ENCODE peak calls at places on chromosome 21, in eight cellular contexts. J is right lobe of liver, O is suprapubic skin, D is heart left ventricle, S is NB4, W is IMR-90, M is body of pancreas, X is ovary. K is an unnamed sample.

GRCh38 chr21:17732306-17732705 is 86.8 kb downstream of the C21orf91 start:
- DNase-seq in J (no peak), O (no peak), D (no peak), S (no peak), W (peak), M (no peak), X (no peak), K (peak)

GRCh38 chr21:19420607-19421006 is 1017.0 kb upstream of the TMPRSS15 start:
- DNase-seq in J (no peak), O (no peak), D (no peak), S (no peak), W (no peak), M (no peak), X (no peak), K (no peak)

GRCh38 chr21:38080888-38081287 is 164.6 kb upstream of the KCNJ6 start:
- DNase-seq in J (no peak), O (no peak), D (peak), S (no peak), W (no peak), M (no peak), X (no peak), K (no peak)

GRCh38 chr21:21612446-21612845 is 614.2 kb downstream of the NCAM2 start:
- DNase-seq in J (no peak), O (no peak), D (no peak), S (peak), W (peak), M (no peak), X (no peak), K (no peak)

GRCh38 chr21:46457801-46458314 is 833 bp upstream of the DIP2A start:
- DNase-seq in J (peak), O (no peak), D (peak), S (peak), W (peak), M (peak), X (peak), K (peak)

GRCh38 chr21:25878334-25878733 is 143.6 kb downstream of the GABPA start:
- DNase-seq in J (no peak), O (no peak), D (no peak), S (no peak), W (peak), M (no peak), X (no peak), K (no peak)

GRCh38 chr21:17699524-17700189 is 87.0 kb upstream of the BTG3 start:
- DNase-seq in J (no peak), O (no peak), D (no peak), S (no peak), W (no peak), M (no peak), X (no peak), K (no peak)

GRCh38 chr21:46559291-46559983 is 45.4 kb downstream of the S100B start:
- DNase-seq in J (no peak), O (no peak), D (peak), S (no peak), W (no peak), M (no peak), X (peak), K (peak)

GRCh38 chr21:42724226-42724920 is 71.0 kb downstream of the PDE9A start:
- DNase-seq in J (no peak), O (no peak), D (peak), S (peak), W (peak), M (no peak), X (no peak), K (peak)

GRCh38 chr21:42695324-42696025 is 42.1 kb downstream of the PDE9A start:
- DNase-seq in J (no peak), O (no peak), D (no peak), S (no peak), W (peak), M (no peak), X (no peak), K (no peak)

GRCh38 chr21:24046816-24047443 is 1560.4 kb downstream of the MRPL39 start:
- DNase-seq in J (no peak), O (no peak), D (no peak), S (peak), W (no peak), M (no peak), X (no peak), K (no peak)

GRCh38 chr21:25565272-25566199 is 41.7 kb downstream of the MRPL39 start:
- DNase-seq in J (no peak), O (no peak), D (no peak), S (no peak), W (no peak), M (no peak), X (no peak), K (no peak)

GRCh38 chr21:27545754-27546349 is 579.0 kb upstream of the ADAMTS5 start:
- DNase-seq in J (no peak), O (no peak), D (no peak), S (no peak), W (no peak), M (no peak), X (no peak), K (no peak)

GRCh38 chr21:37877171-37877570 is 39.1 kb downstream of the KCNJ6 start:
- DNase-seq in J (no peak), O (no peak), D (no peak), S (no peak), W (peak), M (no peak), X (no peak), K (no peak)

GRCh38 chr21:14071902-14072734 is 138.6 kb downstream of the LIPI start:
- DNase-seq in J (no peak), O (no peak), D (no peak), S (no peak), W (no peak), M (no peak), X (no peak), K (no peak)

GRCh38 chr21:25535811-25536210 is 71.5 kb downstream of the MRPL39 start:
- DNase-seq in J (no peak), O (no peak), D (no peak), S (no peak), W (no peak), M (no peak), X (no peak), K (no peak)

GRCh38 chr21:36697473-36698159 is 1.3 kb upstream of the SIM2 start:
- DNase-seq in J (no peak), O (no peak), D (no peak), S (no peak), W (no peak), M (no peak), X (no peak), K (no peak)

GRCh38 chr21:37415938-37416337 is 49.4 kb downstream of the DYRK1A start:
- DNase-seq in J (no peak), O (no peak), D (no peak), S (no peak), W (no peak), M (no peak), X (no peak), K (no peak)

GRCh38 chr21:37530901-37531351 is 164.4 kb downstream of the DYRK1A start:
- DNase-seq in J (no peak), O (no peak), D (no peak), S (no peak), W (no peak), M (no peak), X (no peak), K (no peak)

GRCh38 chr21:34186119-34186719 is 112.8 kb downstream of the MRPS6 start:
- DNase-seq in J (no peak), O (no peak), D (peak), S (no peak), W (no peak), M (peak), X (no peak), K (peak)

GRCh38 chr21:25964926-25965325 is 205.6 kb downstream of the APP start:
- DNase-seq in J (no peak), O (no peak), D (no peak), S (no peak), W (no peak), M (no peak), X (no peak), K (no peak)

GRCh38 chr21:36587388-36587787 is 107.5 kb upstream of the CLDN14 start:
- DNase-seq in J (no peak), O (no peak), D (no peak), S (no peak), W (peak), M (no peak), X (no peak), K (no peak)

GRCh38 chr21:34204481-34205439 is 131.4 kb downstream of the MRPS6 start:
- DNase-seq in J (no peak), O (no peak), D (no peak), S (no peak), W (no peak), M (no peak), X (no peak), K (peak)

GRCh38 chr21:40300300-40300699 is 433.1 kb downstream of the PCP4 start:
- DNase-seq in J (no peak), O (no peak), D (no peak), S (no peak), W (no peak), M (no peak), X (no peak), K (no peak)

GRCh38 chr21:30268608-30269197 is 14.0 kb downstream of the KRTAP24-1 start:
- DNase-seq in J (no peak), O (no peak), D (no peak), S (peak), W (no peak), M (no peak), X (no peak), K (no peak)

GRCh38 chr21:43866233-43866632 is 1.2 kb downstream of the AGPAT3 start:
- DNase-seq in J (no peak), O (no peak), D (peak), S (peak), W (peak), M (peak), X (peak), K (peak)

GRCh38 chr21:43864806-43865470 is at the start of gene AGPAT3:
- DNase-seq in J (no peak), O (no peak), D (peak), S (peak), W (no peak), M (no peak), X (peak), K (peak)

GRCh38 chr21:43865471-43866181 is 603 bp downstream of the AGPAT3 start:
- DNase-seq in J (peak), O (no peak), D (peak), S (peak), W (peak), M (peak), X (peak), K (peak)

GRCh38 chr21:43866659-43867331 is 1.8 kb downstream of the AGPAT3 start:
- DNase-seq in J (peak), O (no peak), D (no peak), S (no peak), W (no peak), M (peak), X (peak), K (no peak)

DNA sequence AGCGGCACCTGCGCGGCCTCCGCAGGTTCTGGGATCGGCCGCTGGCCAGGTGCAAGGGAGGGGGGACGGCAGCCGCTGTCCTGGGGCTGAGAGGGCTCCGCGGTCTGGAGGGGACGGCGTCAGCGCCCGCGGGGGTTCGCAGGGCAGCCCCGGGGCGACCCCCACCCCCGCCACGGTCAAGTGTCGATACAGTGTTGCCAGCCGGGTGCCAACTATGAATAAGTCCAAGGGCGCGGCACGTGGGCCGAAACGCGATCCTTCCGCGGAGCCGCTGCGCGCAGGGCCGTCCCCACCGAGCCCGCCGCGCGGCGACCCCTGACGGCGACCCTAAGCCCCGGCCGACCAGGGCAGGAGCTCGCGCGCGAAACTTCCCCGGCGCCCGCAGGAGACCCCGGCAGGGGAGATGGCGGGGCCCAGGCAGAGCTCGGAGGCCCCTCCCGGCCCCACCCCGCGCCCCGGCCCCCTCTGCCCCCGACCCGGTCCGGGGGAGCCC is 664 bp upstream of the AGPAT3 start:
- DNase-seq in J (peak), O (no peak), D (peak), S (peak), W (peak), M (peak), X (peak), K (peak)
- TF ChIP-seq POLR2A in J (peak), O (no peak), D (no peak), S (no peak), W (no peak), M (peak), X (no peak), K (no peak)

GRCh38 chr21:45294509-45295291 is 7.0 kb upstream of the POFUT2 start:
- DNase-seq in J (peak), O (peak), D (peak), S (no peak), W (peak), M (peak), X (peak), K (peak)
- TF ChIP-seq POLR2A in J (no peak), O (no peak), D (no peak), S (no peak), W (peak), M (no peak), X (peak), K (peak)

GRCh38 chr21:39183272-39184049 is at the start of gene PSMG1:
- DNase-seq in J (peak), O (peak), D (peak), S (peak), W (peak), M (peak), X (peak), K (peak)
- TF ChIP-seq POLR2A in J (peak), O (peak), D (no peak), S (peak), W (peak), M (peak), X (peak), K (no peak)

DNA sequence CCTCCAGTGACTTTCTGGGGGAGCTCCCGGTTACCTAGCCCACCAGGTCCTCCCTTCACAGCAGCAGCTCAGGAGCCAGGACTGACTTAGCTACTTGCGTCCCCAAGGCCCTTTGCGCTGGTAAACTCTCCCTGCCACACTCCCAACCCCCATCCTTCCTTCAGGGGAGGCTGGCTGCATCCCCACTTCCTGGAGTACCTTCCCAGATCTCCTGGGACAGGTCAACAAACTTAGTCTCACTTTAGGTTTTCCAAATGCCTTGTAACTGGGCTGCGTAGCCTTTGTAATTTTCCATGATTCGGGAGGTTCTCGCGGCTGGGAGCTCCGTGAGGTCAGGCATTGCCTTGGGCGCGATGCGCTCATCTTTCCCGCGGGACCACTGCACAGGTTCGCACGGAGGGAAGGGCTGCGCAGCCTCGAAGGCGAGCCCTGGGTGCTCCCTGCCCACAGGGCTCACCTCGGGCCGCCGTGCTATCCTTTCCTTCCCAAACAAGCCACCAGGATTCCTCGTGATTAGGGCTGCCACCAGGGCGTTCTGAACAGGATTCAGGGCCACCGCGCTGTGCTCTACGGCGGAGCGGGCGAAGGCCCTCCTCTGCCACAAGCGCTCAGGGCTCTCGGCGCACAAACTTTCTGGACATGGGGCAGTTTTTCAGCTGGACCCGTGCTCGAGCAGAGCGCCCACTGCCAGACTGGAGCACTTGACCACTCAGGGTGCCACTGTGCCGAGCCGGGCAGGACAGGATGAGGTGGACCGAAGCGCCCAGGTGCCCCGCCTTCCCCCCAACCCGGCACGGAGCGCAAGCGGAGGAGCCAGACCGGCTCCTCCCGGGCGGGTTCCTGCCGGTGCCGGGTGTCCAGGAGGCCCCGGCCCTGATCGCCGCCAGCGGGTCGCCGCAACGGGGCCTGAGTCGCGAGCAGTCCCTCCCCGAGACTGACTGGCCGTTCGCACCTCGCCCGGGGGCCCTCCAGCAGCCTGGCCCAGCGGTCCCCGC is 1.1 kb downstream of the TMPRSS2 start:
- DNase-seq in J (peak), O (no peak), D (no peak), S (no peak), W (no peak), M (peak), X (no peak), K (peak)
- TF ChIP-seq POLR2A in J (peak), O (no peak), D (no peak), S (no peak), W (no peak), M (no peak), X (no peak), K (no peak)

DNA sequence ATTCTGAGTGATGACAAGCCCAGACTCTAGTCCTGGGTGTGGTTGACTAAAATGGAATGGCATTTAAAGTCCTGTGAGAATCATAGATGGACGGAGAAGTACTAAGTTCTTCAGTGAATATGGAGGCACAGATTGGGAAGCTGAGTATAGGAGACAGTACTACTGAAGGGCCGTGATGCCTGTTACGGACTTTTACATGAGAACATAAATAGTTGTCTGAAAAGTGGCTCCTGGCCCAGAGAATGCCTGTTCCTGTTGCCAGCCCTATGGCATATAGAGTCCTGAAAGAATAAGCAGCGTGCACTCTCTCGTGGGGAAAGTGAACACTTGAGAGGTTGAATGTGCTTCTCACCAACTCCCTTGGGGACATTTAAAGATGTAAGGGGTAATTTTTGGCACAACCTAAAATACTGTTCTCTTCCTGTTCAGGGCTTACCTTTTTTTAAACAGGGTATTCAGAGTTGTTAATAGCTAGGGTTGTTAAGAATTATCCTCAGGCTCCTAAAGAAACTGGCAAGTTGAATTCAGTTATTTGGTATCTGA is 20.4 kb downstream of the CCT8 start:
- DNase-seq in J (no peak), O (no peak), D (no peak), S (no peak), W (no peak), M (no peak), X (no peak), K (no peak)
- TF ChIP-seq POLR2A in J (no peak), O (no peak), D (no peak), S (no peak), W (no peak), M (no peak), X (no peak), K (no peak)

GRCh38 chr21:32472890-32473765 is 60.6 kb downstream of the EVA1C start:
- DNase-seq in J (no peak), O (no peak), D (no peak), S (no peak), W (no peak), M (no peak), X (no peak), K (no peak)
- TF ChIP-seq POLR2A in J (no peak), O (no peak), D (no peak), S (no peak), W (no peak), M (no peak), X (no peak), K (no peak)

GRCh38 chr21:35207322-35207721 is 158.2 kb upstream of the RUNX1 start:
- DNase-seq in J (no peak), O (no peak), D (no peak), S (no peak), W (no peak), M (no peak), X (peak), K (no peak)
- TF ChIP-seq POLR2A in J (no peak), O (no peak), D (no peak), S (no peak), W (no peak), M (no peak), X (no peak), K (no peak)

DNA sequence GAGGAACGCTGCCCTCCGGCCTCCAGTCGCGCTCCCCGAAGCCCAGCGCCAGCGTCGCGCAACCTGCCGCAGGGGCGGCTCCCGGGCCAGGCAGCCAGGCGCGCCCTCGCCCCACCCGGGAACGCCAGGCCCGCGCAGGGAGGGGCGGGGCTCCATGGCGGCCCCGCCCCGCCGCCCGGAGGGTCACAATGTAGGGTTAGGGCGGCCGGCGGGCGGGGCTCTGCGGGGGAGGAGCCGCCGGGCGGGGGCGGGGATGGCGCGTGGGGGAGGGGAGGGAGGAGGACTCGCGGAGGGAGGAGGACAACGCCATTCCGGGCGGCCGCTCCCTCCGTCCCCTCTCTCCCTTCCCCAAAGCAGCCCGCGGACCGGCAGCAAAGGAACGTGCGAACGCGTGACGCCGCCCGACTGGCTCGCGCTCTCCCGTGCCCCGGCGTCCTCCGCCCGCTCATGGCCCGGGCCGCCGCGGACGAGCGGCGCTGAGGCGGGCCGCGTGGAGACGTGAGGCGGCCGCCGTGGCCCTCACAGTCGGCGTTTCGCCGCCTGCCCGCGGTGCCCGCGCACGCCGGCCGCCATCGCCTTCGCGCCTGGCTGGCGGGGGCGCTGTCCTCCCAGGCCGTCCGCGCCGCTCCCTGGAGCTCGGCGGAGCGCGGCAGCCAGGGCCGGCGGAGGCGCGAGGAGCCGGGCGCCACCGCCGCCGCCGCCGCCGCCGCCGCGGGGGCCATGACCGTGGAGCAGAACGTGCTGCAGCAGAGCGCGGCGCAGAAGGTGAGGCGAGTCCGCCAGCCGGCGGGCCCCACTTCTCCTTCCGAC is at the start of gene USP25:
- DNase-seq in J (peak), O (peak), D (peak), S (peak), W (peak), M (peak), X (peak), K (peak)
- TF ChIP-seq POLR2A in J (peak), O (peak), D (no peak), S (peak), W (peak), M (peak), X (peak), K (peak)